ENCODE peak calls at places on chromosomes 1 and 21, in eight cellular contexts. K is NCI-H1436; O is choroid plexus epithelial cell; L is activated CD4-positive, CD25-positive, alpha-beta regulatory T cell; H is PC-3; P is lower leg skin; B is stimulated activated CD4-positive, alpha-beta T cell treated with anti-CD3 and anti-CD28 coated beads, Interleukin-12 subunit alpha, Interleukin-12 subunit beta, amount 100 ng/mL, for 4 hours; S is activated naive CD4-positive, alpha-beta T cell treated with Interleukin-2 at 50 U/mL for 16 hours. F is an unnamed sample.

GRCh38 chr1:160471253-160471652 is 51.8 kb downstream of the SLAMF6 start:
- DNase-seq in K (no peak), O (no peak), L (no peak), H (no peak), P (no peak), B (no peak), S (no peak), F (no peak)

GRCh38 chr1:235931181-235931738 is 64.6 kb upstream of the LYST start:
- DNase-seq in K (no peak), O (no peak), L (no peak), H (no peak), P (no peak), B (no peak), S (no peak), F (no peak)

GRCh38 chr1:150696590-150696989 is 364 bp downstream of the GOLPH3L start:
- DNase-seq in K (no peak), O (no peak), L (no peak), H (no peak), P (no peak), B (no peak), S (no peak), F (no peak)

GRCh38 chr1:77687519-77687906 is 5.1 kb upstream of the ZZZ3 start:
- DNase-seq in K (no peak), O (peak), L (no peak), H (no peak), P (no peak), B (no peak), S (peak), F (no peak)

GRCh38 chr1:9835758-9836631 is 12.2 kb upstream of the CLSTN1 start:
- DNase-seq in K (no peak), O (peak), L (no peak), H (peak), P (peak), B (no peak), S (no peak), F (no peak)

GRCh38 chr21:40355076-40355475 is 487.8 kb downstream of the PCP4 start:
- DNase-seq in K (no peak), O (no peak), L (no peak), H (no peak), P (no peak), B (no peak), S (no peak), F (no peak)

GRCh38 chr21:43771698-43772367 is 4.3 kb downstream of the CSTB start:
- DNase-seq in K (no peak), O (peak), L (no peak), H (no peak), P (no peak), B (no peak), S (no peak), F (no peak)

GRCh38 chr1:183881387-183882084 is 76.6 kb downstream of the RGL1 start:
- DNase-seq in K (no peak), O (peak), L (no peak), H (peak), P (no peak), B (no peak), S (no peak), F (no peak)

GRCh38 chr1:165463978-165464377 is 19.1 kb upstream of the RXRG start:
- DNase-seq in K (no peak), O (no peak), L (no peak), H (no peak), P (no peak), B (no peak), S (no peak), F (no peak)

GRCh38 chr1:106536741-106537140 is 519.7 kb upstream of the PRMT6 start:
- DNase-seq in K (no peak), O (no peak), L (no peak), H (no peak), P (no peak), B (no peak), S (no peak), F (no peak)

GRCh38 chr1:110211503-110212164 is 1.5 kb downstream of the KCNC4 start:
- DNase-seq in K (no peak), O (no peak), L (peak), H (no peak), P (no peak), B (peak), S (no peak), F (no peak)

GRCh38 chr1:113871597-113872113 is at the start of gene PTPN22:
- DNase-seq in K (no peak), O (peak), L (peak), H (peak), P (peak), B (peak), S (peak), F (peak)

GRCh38 chr1:150881331-150882070 is 5.1 kb upstream of the ARNT start:
- DNase-seq in K (no peak), O (peak), L (no peak), H (peak), P (peak), B (no peak), S (no peak), F (no peak)